ENCODE peak calls at places on chromosomes 11 and 22, in six cellular contexts. One of them, this sample, is unnamed.

GRCh38 chr11:94185387-94186084 is 56.9 kb downstream of the PANX1 start:
- DNase-seq in colonic mucosa: no peak
- DNase-seq in amniotic stem cell: peak
- DNase-seq in stomach: no peak
- DNase-seq in activated CD8-positive, alpha-beta memory T cell treated with anti-CD3 and anti-CD28 coated beads, Interleukin-2, amount 50 U/mL, for 48 hours: no peak
- DNase-seq in HS-5: peak
- DNase-seq in this sample: no peak

GRCh38 chr22:42745118-42745517 is 24.4 kb upstream of the A4GALT start:
- DNase-seq in colonic mucosa: no peak
- DNase-seq in amniotic stem cell: no peak
- DNase-seq in stomach: no peak
- DNase-seq in activated CD8-positive, alpha-beta memory T cell treated with anti-CD3 and anti-CD28 coated beads, Interleukin-2, amount 50 U/mL, for 48 hours: no peak
- DNase-seq in HS-5: no peak
- DNase-seq in this sample: no peak

GRCh38 chr11:66247295-66247694 is 21.1 kb upstream of the RAB1B start:
- DNase-seq in colonic mucosa: no peak
- DNase-seq in amniotic stem cell: no peak
- DNase-seq in stomach: no peak
- DNase-seq in activated CD8-positive, alpha-beta memory T cell treated with anti-CD3 and anti-CD28 coated beads, Interleukin-2, amount 50 U/mL, for 48 hours: no peak
- DNase-seq in HS-5: no peak
- DNase-seq in this sample: no peak

GRCh38 chr11:44893250-44894216 is 57.1 kb downstream of the TP53I11 start:
- DNase-seq in colonic mucosa: peak
- DNase-seq in amniotic stem cell: no peak
- DNase-seq in stomach: no peak
- DNase-seq in activated CD8-positive, alpha-beta memory T cell treated with anti-CD3 and anti-CD28 coated beads, Interleukin-2, amount 50 U/mL, for 48 hours: no peak
- DNase-seq in HS-5: no peak
- DNase-seq in this sample: no peak

GRCh38 chr11:57644748-57645715 is 4.7 kb downstream of the YPEL4 start:
- DNase-seq in colonic mucosa: peak
- DNase-seq in amniotic stem cell: no peak
- DNase-seq in stomach: peak
- DNase-seq in activated CD8-positive, alpha-beta memory T cell treated with anti-CD3 and anti-CD28 coated beads, Interleukin-2, amount 50 U/mL, for 48 hours: peak
- DNase-seq in HS-5: no peak
- DNase-seq in this sample: peak

GRCh38 chr22:47565607-47566006 is 803.2 kb downstream of the TBC1D22A start:
- DNase-seq in colonic mucosa: no peak
- DNase-seq in amniotic stem cell: no peak
- DNase-seq in stomach: no peak
- DNase-seq in activated CD8-positive, alpha-beta memory T cell treated with anti-CD3 and anti-CD28 coated beads, Interleukin-2, amount 50 U/mL, for 48 hours: peak
- DNase-seq in HS-5: no peak
- DNase-seq in this sample: no peak

GRCh38 chr11:128575956-128576340 is 11.4 kb downstream of the ETS1 start:
- DNase-seq in colonic mucosa: no peak
- DNase-seq in amniotic stem cell: no peak
- DNase-seq in stomach: no peak
- DNase-seq in activated CD8-positive, alpha-beta memory T cell treated with anti-CD3 and anti-CD28 coated beads, Interleukin-2, amount 50 U/mL, for 48 hours: no peak
- DNase-seq in HS-5: no peak
- DNase-seq in this sample: no peak

GRCh38 chr22:26715392-26715939 is 58.1 kb downstream of the MIAT start:
- DNase-seq in colonic mucosa: no peak
- DNase-seq in amniotic stem cell: no peak
- DNase-seq in stomach: no peak
- DNase-seq in activated CD8-positive, alpha-beta memory T cell treated with anti-CD3 and anti-CD28 coated beads, Interleukin-2, amount 50 U/mL, for 48 hours: no peak
- DNase-seq in HS-5: no peak
- DNase-seq in this sample: no peak

GRCh38 chr11:83568474-83568873 is 282.3 kb upstream of the CCDC90B start:
- DNase-seq in colonic mucosa: no peak
- DNase-seq in amniotic stem cell: no peak
- DNase-seq in stomach: no peak
- DNase-seq in activated CD8-positive, alpha-beta memory T cell treated with anti-CD3 and anti-CD28 coated beads, Interleukin-2, amount 50 U/mL, for 48 hours: no peak
- DNase-seq in HS-5: no peak
- DNase-seq in this sample: no peak

GRCh38 chr11:76663912-76664440 is 6.6 kb downstream of the LRRC32 start:
- DNase-seq in colonic mucosa: no peak
- DNase-seq in amniotic stem cell: no peak
- DNase-seq in stomach: no peak
- DNase-seq in activated CD8-positive, alpha-beta memory T cell treated with anti-CD3 and anti-CD28 coated beads, Interleukin-2, amount 50 U/mL, for 48 hours: no peak
- DNase-seq in HS-5: no peak
- DNase-seq in this sample: no peak

GRCh38 chr11:112631333-112631732 is 329.9 kb upstream of the NCAM1 start:
- DNase-seq in colonic mucosa: no peak
- DNase-seq in amniotic stem cell: no peak
- DNase-seq in stomach: no peak
- DNase-seq in activated CD8-positive, alpha-beta memory T cell treated with anti-CD3 and anti-CD28 coated beads, Interleukin-2, amount 50 U/mL, for 48 hours: no peak
- DNase-seq in HS-5: no peak
- DNase-seq in this sample: no peak

GRCh38 chr22:30572840-30573593 is 1.4 kb downstream of the GAL3ST1 start:
- DNase-seq in colonic mucosa: peak
- DNase-seq in amniotic stem cell: no peak
- DNase-seq in stomach: no peak
- DNase-seq in activated CD8-positive, alpha-beta memory T cell treated with anti-CD3 and anti-CD28 coated beads, Interleukin-2, amount 50 U/mL, for 48 hours: no peak
- DNase-seq in HS-5: no peak
- DNase-seq in this sample: no peak

This sample was measured in GM12891.